ENCODE peak calls at places on chromosomes 3 and 15, in five cellular contexts. H is GM23248, N is Karpas-422, K is neural progenitor cell, E is DND-41. S is an unnamed sample. For H3K36me3, the result is how much of the 10 kb centered on the place peaks cover.

GRCh38 chr15:58988011-58988785 is 735 bp downstream of the RNF111 start:
- DNase-seq in K (peak), H (peak), E (peak), N (peak), S (peak)

GRCh38 chr15:89514186-89514585 is 17.8 kb upstream of the RHCG start:
- DNase-seq in K (no peak), H (no peak), E (no peak), N (no peak), S (no peak)

GRCh38 chr15:53210653-53211052 is 420.5 kb upstream of the ONECUT1 start:
- DNase-seq in E (no peak), H (no peak), N (no peak), K (no peak), S (no peak)

GRCh38 chr3:17233398-17233800 is 348.6 kb downstream of the PLCL2 start:
- DNase-seq in E (peak), K (peak), H (peak), N (peak), S (peak)

GRCh38 chr15:34182942-34183341 is 27.0 kb downstream of the KATNBL1 start:
- DNase-seq in N (no peak), K (peak), H (no peak), E (no peak), S (peak)

GRCh38 chr3:165206454-165207266 is 10.5 kb upstream of the SLITRK3 start:
- DNase-seq in N (peak), H (peak), E (peak), K (peak), S (peak)

GRCh38 chr3:64073362-64073761 is 50.1 kb upstream of the PSMD6 start:
- DNase-seq in N (no peak), H (no peak), K (no peak), E (no peak), S (peak)

GRCh38 chr15:77580991-77581682 is 51.6 kb downstream of the LINGO1 start:
- DNase-seq in N (no peak), K (no peak), E (no peak), H (peak), S (no peak)

GRCh38 chr3:7897643-7898042 is 604.0 kb upstream of the LMCD1 start:
- DNase-seq in K (no peak), E (no peak), H (no peak), N (no peak), S (no peak)

GRCh38 chr15:38536201-38536676 is 28.4 kb downstream of the RASGRP1 start:
- DNase-seq in E (no peak), H (peak), N (no peak), K (no peak), S (peak)

GRCh38 chr3:108755686-108756085 is 1.5 kb downstream of the RETNLB start:
- DNase-seq in E (peak), H (no peak), N (no peak), K (no peak), S (no peak)

GRCh38 chr3:39639344-39640236 is 169.8 kb upstream of the MYRIP start:
- DNase-seq in N (peak), H (peak), E (no peak), K (peak), S (peak)

GRCh38 chr3:26704736-26705135 is 82.2 kb downstream of the LRRC3B start:
- DNase-seq in N (no peak), K (no peak), H (no peak), E (no peak), S (no peak)

GRCh38 chr15:81000144-81000625 is 538 bp upstream of the TLNRD1 start:
- DNase-seq in N (no peak), H (peak), E (no peak), K (no peak), S (no peak)

GRCh38 chr3:161333696-161334095 is 37.6 kb downstream of the SPTSSB start:
- DNase-seq in H (no peak), E (no peak), N (no peak), K (no peak), S (no peak)

GRCh38 chr3:16800361-16800760 is 84.4 kb upstream of the PLCL2 start:
- DNase-seq in N (no peak), H (no peak), E (no peak), K (no peak), S (no peak)

GRCh38 chr15:93027413-93027812 is 61.6 kb downstream of the RGMA start:
- DNase-seq in K (no peak), E (peak), N (no peak), H (peak), S (peak)

GRCh38 chr3:2099028-2099671 is 484 bp downstream of the CNTN4 start:
- DNase-seq in K (peak), H (peak), N (no peak), E (no peak), S (no peak)

GRCh38 chr15:33341943-33342342 is 31.2 kb downstream of the RYR3 start:
- DNase-seq in K (peak), N (no peak), E (no peak), H (no peak), S (no peak)

GRCh38 chr15:75369897-75370581 is 1.6 kb upstream of the MAN2C1 start:
- DNase-seq in H (no peak), N (no peak), E (no peak), K (no peak), S (no peak)

GRCh38 chr15:34708422-34708821 is 46.4 kb downstream of the GJD2 start:
- DNase-seq in K (peak), H (peak), E (no peak), N (peak), S (peak)

GRCh38 chr3:73805435-73805834 is 180.7 kb upstream of the PDZRN3 start:
- DNase-seq in N (no peak), K (no peak), H (no peak), E (no peak), S (peak)

GRCh38 chr3:11331101-11331500 is 58.9 kb downstream of the ATG7 start:
- DNase-seq in N (no peak), H (peak), E (no peak), K (no peak), S (peak)

GRCh38 chr15:36644156-36644896 is 64.9 kb downstream of the CDIN1 start:
- DNase-seq in H (no peak), K (peak), N (no peak), E (no peak), S (no peak)

GRCh38 chr3:66121288-66121687 is 82.6 kb upstream of the MAGI1 start:
- DNase-seq in E (no peak), N (no peak), H (peak), K (no peak), S (peak)

GRCh38 chr3:12907296-12907695 is 65.9 kb upstream of the RPL32 start:
- DNase-seq in N (no peak), K (no peak), E (no peak), H (no peak), S (no peak)
- H3K36me3 ChIP-seq in N (under half), K (under half), E (half or more), H (under half), S (under half)

DNA sequence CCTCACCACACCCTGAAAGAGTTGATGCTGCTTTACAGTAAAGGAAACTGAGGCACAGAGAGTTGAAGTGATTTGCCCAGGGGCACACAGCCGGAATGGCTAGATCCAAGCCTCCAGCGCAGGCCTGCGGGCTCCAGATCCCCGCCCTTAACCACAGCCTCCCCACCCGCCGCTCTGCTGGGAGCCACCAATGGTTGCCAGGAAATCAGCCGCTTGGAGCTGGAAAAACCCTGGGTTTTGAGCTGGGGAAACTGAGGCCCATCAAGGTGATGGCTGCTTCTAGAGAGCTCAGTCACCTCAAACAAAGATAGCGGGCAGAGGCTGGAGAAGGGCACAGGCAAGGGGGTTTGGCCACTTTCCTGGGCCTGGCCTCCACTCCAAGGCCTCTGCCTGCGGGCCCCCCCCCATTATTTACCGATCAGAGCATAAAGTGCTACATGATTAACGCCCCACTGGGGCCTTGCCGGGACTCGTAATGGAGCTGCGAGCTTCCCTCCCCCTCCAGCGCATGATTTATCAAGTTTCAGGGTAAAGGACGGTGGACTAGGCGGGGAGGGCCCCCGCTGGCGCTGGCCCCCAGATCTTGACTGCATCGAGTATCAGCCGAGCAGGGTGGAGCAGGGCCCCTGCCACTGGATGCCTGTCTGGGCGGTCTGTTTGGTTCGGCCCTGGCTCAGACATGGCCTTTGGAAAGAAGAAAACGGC is 9.2 kb downstream of the PLXND1 start:
- DNase-seq in K (no peak), E (no peak), H (peak), N (no peak), S (peak)
- H2AFZ ChIP-seq in K (no peak), E (no peak), H (peak), N (no peak), S (peak)

DNA sequence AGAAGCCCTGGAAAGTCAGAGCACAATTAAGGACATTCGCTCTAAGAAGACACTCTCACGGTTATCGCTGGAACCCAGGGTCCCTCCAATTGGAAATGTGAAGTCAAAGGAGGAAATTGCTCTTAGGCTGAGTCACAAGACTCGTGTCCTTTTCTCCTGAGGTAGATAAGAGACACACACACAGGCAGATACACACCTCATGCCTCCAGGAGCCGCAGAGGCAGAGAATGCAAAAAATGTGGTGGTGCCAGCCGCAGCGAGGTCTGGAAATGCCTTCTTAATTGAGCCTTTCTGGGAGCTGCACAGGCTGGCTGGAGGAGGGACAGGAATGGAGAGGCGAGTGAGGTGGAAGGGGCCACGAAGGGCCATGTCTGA is 189.3 kb downstream of the OPA1 start:
- DNase-seq in K (peak), E (no peak), N (no peak), H (no peak), S (no peak)
- H3K4me2 ChIP-seq in K (peak), E (no peak), N (no peak), H (no peak), S (no peak)

DNA sequence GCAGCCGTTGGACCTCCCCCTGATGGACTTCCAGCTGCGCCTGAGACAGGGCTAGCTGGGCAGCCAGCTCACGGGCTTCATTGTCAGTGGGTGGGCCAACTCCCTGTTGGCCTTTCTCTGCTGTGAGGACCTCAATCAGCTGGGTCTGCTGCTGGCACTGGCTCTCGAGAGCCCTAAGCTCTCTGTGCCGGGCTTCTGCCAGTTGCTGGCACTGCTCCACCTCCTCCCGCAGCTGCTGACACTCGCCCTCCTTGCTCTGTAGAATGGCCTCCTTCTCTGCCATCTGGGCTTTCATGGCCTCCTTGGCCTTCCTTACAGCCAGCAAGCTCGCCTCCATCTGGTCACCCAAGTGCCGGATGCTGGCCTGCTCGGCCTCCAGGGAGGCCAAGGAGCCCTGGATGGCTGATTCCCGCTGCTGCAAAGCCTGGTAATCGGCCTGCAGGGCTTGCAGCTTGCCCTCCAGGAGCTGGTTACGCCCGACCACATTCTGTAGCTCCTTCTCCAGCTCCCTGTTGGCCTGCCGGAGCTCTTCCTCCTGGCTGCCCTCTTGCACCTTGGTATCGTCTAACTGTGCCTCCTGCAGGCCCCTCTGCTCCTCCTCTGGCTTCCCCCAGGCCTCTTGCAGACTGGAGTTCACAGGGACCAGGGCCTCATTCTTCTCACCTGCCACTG is 23.8 kb downstream of the CXCR6 start:
- DNase-seq in N (no peak), K (no peak), H (no peak), E (no peak), S (no peak)
- H3K36me3 ChIP-seq in N (under half), K (under half), H (under half), E (half or more), S (under half)

GRCh38 chr3:114274929-114275328 is 18.9 kb upstream of the TIGIT start:
- DNase-seq in H (peak), N (peak), E (no peak), K (no peak), S (peak)
- H2AFZ ChIP-seq in H (peak), N (peak), E (no peak), K (no peak), S (no peak)

GRCh38 chr3:150675587-150675986 is 28.1 kb downstream of the ERICH6 start:
- DNase-seq in E (no peak), N (no peak), K (no peak), H (no peak), S (no peak)

GRCh38 chr3:150680562-150680961 is 23.2 kb downstream of the ERICH6 start:
- DNase-seq in K (no peak), H (no peak), N (no peak), E (no peak), S (no peak)

GRCh38 chr3:150682819-150683218 is 20.9 kb downstream of the ERICH6 start:
- DNase-seq in K (no peak), N (no peak), E (no peak), H (no peak), S (no peak)

GRCh38 chr3:150681037-150681436 is 22.7 kb downstream of the ERICH6 start:
- DNase-seq in H (no peak), K (no peak), N (peak), E (no peak), S (no peak)
- H3K4me2 ChIP-seq in H (no peak), K (no peak), N (peak), E (no peak), S (no peak)

DNA sequence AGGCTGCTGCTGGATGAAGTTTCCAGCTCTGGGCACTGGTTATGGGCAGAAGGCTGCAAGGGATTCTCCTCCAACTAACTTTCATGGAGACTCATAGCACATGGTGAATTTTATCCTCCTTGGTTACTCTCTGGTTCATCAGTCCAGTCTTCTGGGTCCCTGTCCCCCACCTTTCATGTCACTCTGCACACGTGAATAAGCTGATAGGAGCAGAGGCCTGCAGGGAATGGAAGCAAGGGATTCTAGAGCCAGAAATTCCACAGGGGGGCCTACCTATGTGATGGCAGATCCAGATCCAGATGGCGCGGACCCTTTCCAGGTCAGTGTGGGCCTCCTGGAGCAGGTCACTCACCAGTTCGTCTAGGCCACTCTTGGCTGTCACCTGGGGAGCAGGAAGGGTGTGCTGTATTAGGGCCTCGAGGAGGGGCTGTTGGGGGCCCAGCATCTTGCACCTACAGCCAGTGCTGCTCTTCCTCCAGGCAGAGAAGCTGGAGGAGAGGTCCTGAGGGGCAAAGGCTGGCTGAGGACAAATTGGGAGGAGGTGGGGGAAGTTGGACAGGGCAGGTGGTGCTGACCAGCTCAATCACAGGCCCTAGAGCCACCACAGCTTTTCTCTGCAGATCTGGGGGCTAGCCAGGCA is 30.2 kb downstream of the KY start:
- DNase-seq in N (no peak), H (no peak), E (no peak), K (no peak), S (no peak)
- H3K36me3 ChIP-seq in N (under half), H (under half), E (under half), K (under half), S (under half)

DNA sequence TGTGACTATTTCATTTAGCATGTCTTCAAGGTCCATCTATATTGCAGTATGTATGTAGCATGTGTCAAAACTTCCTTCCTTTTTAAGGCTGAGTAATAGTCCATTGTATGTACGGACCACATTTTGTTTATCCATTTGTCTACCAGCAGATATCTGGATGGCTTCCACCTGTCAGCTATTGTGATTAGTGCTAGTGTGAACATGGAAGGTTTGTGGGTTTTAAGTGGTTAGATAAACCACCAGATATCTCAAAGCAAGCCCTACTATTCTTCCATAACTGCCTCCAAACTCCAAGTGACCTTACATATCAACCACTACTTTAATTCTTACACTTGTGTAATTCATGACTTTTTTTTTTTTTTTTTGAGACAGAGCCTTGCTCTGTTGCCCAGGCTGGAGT is 134.6 kb downstream of the TMCC1 start:
- DNase-seq in H (no peak), K (no peak), E (no peak), N (no peak), S (peak)
- H2AFZ ChIP-seq in H (no peak), K (no peak), E (no peak), N (no peak), S (no peak)

GRCh38 chr3:49460188-49460885 is 9.7 kb upstream of the DAG1 start:
- DNase-seq in K (no peak), N (no peak), E (no peak), H (no peak), S (no peak)
- H3K4me2 ChIP-seq in K (peak), N (no peak), E (no peak), H (no peak), S (no peak)